ENCODE peak calls at places on chromosomes 12 and 14, in four cellular contexts. A, O, Q and V are unnamed samples.

GRCh38 chr12:71282020-71282419 is 124.2 kb upstream of the TSPAN8 start:
- DNase-seq in A (no peak), O (no peak), Q (no peak), V (no peak)

GRCh38 chr12:117120787-117121186 is 21.6 kb upstream of the TESC start:
- DNase-seq in A (no peak), O (no peak), Q (no peak), V (no peak)

GRCh38 chr12:32501835-32502333 is 102.5 kb downstream of the FGD4 start:
- DNase-seq in A (peak; percentile 82), O (no peak), Q (peak; percentile 76), V (peak; percentile 95)

GRCh38 chr12:47821346-47821706 is 1.6 kb upstream of the HDAC7 start:
- DNase-seq in A (no peak), O (no peak), Q (no peak), V (no peak)

GRCh38 chr12:124626841-124627502 is 59.6 kb upstream of the NCOR2 start:
- DNase-seq in A (no peak), O (no peak), Q (no peak), V (no peak)

GRCh38 chr14:39431416-39432178 is 636 bp downstream of the FBXO33 start:
- DNase-seq in A (peak; percentile 32), O (no peak), Q (peak; percentile 66), V (peak; percentile 51)

GRCh38 chr14:55254581-55254980 is 16.6 kb upstream of the FBXO34 start:
- DNase-seq in A (no peak), O (no peak), Q (no peak), V (no peak)

GRCh38 chr14:74510211-74510931 is 16.8 kb downstream of the ISCA2 start:
- DNase-seq in A (no peak), O (no peak), Q (no peak), V (peak; percentile 25)

GRCh38 chr12:57430117-57430930 is 519 bp downstream of the R3HDM2 start:
- DNase-seq in A (no peak), O (no peak), Q (peak; percentile 66), V (no peak)

GRCh38 chr12:11673666-11674464 is 24.4 kb downstream of the ETV6 start:
- DNase-seq in A (no peak), O (no peak), Q (no peak), V (no peak)

GRCh38 chr12:115569694-115570093 is 707.8 kb downstream of the MED13L start:
- DNase-seq in A (peak; percentile 72), O (no peak), Q (no peak), V (peak; percentile 4)

GRCh38 chr12:113136128-113136989 is 798 bp upstream of the RASAL1 start:
- DNase-seq in A (peak; percentile 50), O (no peak), Q (peak; percentile 71), V (no peak)

GRCh38 chr12:76124456-76124855 is 40.0 kb upstream of the NAP1L1 start:
- DNase-seq in A (no peak), O (no peak), Q (no peak), V (no peak)

GRCh38 chr12:76117751-76118150 is 33.3 kb upstream of the NAP1L1 start:
- DNase-seq in A (no peak), O (no peak), Q (no peak), V (no peak)

GRCh38 chr12:76117067-76117691 is 32.7 kb upstream of the NAP1L1 start:
- DNase-seq in A (no peak), O (no peak), Q (no peak), V (no peak)

GRCh38 chr12:76123301-76124212 is 39.1 kb upstream of the NAP1L1 start:
- DNase-seq in A (no peak), O (no peak), Q (no peak), V (no peak)

GRCh38 chr12:76119887-76120286 is 35.4 kb upstream of the NAP1L1 start:
- DNase-seq in A (no peak), O (no peak), Q (no peak), V (no peak)
- TF ChIP-seq TCF12 in A (no peak), O (no peak), Q (no peak), V (no peak)

DNA sequence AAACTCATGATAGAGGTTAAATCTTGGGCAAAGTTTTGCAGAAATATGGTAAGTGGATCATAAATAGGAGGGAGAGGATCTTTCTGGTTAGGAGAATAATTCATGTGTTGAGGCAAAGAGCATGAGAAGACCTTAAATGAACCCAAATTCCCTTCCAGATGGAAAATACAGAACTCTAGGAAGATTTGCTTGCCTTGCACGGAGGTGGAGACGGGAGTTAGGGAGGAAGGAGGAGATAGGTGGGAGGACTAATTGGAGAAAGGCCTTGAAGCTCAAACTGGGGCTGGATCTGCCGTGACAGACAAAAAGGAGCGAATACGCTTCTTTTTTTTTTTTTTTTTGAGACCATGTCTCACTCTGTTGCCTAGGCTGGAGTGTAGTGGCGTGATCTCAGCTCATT is 5.9 kb downstream of the GPRC5A start:
- DNase-seq in A (no peak), O (no peak), Q (no peak), V (no peak)
- TF ChIP-seq TCF12 in A (no peak), O (no peak), Q (no peak), V (no peak)

DNA sequence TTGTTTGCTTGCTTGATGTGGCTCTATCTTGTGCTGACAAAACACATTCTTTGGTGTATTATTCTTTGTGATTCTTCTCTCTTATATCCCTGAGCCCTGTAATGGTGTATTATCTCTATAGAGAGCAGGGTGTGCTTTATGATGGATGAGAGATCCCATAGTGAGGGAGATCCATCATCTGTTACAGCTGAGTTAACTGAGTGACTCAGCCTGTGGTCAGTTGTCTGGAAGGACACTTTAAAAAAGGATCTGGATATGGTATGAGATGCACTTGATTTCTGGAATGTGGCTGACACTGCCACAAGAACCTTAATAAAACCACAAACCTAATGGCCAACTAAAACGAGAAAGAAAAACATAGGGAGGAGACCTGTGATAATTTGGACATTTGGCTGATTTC is 461.4 kb upstream of the SYT1 start:
- DNase-seq in A (peak; percentile 16), O (no peak), Q (no peak), V (no peak)
- TF ChIP-seq TCF12 in A (peak; percentile 97), O (no peak), Q (no peak), V (no peak)

GRCh38 chr12:105482976-105483375 is 152.5 kb downstream of the C12orf75 start:
- DNase-seq in A (no peak), O (no peak), Q (no peak), V (no peak)

GRCh38 chr12:105481906-105482305 is 151.4 kb downstream of the C12orf75 start:
- DNase-seq in A (no peak), O (no peak), Q (no peak), V (no peak)

GRCh38 chr12:105479710-105480109 is 149.2 kb downstream of the C12orf75 start:
- DNase-seq in A (no peak), O (no peak), Q (no peak), V (no peak)

GRCh38 chr12:105477873-105478272 is 147.4 kb downstream of the C12orf75 start:
- DNase-seq in A (peak; percentile 35), O (no peak), Q (no peak), V (no peak)

DNA sequence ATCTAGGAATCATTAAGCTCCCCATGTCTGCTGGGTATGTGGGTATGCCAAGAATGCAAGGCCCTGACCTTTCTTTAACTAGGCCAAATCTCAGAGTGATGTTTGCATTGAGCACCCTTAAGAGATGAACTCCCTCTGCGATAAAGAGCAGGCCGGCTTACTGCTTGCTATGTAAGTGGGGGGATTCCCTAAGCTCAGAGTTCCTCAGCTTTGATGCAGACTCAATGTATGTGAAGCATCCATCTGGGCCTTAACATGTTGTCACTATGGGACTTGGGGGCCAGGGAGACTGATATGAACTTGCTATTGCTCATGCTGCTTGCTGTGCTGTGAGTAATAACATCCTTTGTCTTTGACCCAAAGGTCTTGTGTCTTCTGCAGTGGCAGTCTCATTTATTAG is 149.7 kb downstream of the C12orf75 start:
- DNase-seq in A (no peak), O (no peak), Q (no peak), V (no peak)
- TF ChIP-seq TCF12 in A (no peak), O (no peak), Q (no peak), V (no peak)

GRCh38 chr12:132622437-132623071 is 4.0 kb downstream of the P2RX2 start:
- DNase-seq in A (no peak), O (no peak), Q (no peak), V (no peak)
- TF ChIP-seq TCF12 in A (peak; percentile 27), O (no peak), Q (no peak), V (no peak)

GRCh38 chr12:101875112-101875961 is 2.0 kb upstream of the DRAM1 start:
- DNase-seq in A (no peak), O (no peak), Q (no peak), V (no peak)

GRCh38 chr12:101881228-101881627 is 3.8 kb downstream of the DRAM1 start:
- DNase-seq in A (no peak), O (no peak), Q (no peak), V (no peak)

GRCh38 chr12:101880769-101881168 is 3.4 kb downstream of the DRAM1 start:
- DNase-seq in A (no peak), O (no peak), Q (no peak), V (no peak)

GRCh38 chr12:101876861-101877815 is at the start of gene DRAM1:
- DNase-seq in A (peak; percentile 86), O (no peak), Q (peak; percentile 85), V (peak; percentile 79)

DNA sequence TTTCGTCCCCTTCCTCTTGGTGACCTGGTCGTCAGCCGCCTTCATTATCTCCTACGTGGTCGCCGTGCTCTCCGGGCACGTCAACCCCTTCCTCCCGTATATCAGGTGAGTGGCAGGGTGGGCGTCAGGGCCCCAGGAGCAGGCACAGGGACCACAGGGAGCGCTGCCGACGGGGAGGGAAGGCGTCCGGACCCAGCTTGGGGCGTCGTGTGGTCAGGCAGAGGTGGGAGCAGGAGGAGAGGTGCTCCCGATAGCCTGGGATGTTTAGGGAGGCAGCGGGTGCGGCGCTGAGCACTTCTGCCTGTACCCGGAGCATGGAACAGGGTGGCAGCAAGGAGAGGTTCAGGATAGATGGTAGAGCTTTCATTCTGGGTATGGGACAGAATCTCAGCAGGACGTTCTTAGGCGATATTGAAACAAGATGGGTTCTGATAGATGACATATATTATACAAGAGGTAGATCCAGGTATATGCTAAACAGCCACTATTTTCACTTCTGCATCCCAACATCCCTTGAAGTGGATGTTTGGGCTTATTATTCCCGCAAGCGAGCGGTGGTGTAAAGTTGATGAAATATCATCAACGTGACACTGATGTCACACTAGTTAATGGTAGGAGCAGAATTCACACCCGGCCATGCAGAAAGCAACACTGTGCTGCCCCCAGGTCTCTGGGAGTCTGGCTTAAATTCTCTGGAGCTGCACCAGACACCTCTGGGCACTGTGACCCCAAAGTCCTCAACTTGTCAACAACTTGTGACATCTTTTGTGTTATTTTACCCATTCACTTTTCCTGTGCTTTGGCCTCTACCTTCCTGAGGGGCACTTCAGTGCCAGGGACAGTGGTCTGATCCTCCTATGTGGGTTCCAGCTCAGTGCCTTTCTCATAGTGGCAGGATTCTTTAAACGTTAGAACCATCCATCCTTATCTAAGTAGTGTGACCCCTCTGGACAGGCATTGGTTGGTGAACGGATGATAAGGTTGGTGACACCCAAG is 734 bp downstream of the DRAM1 start:
- DNase-seq in A (peak; percentile 18), O (no peak), Q (no peak), V (peak; percentile 7)
- TF ChIP-seq TCF12 in A (no peak), O (no peak), Q (no peak), V (no peak)

GRCh38 chr14:106843376-106843775 is 1317.0 kb downstream of the TMEM121 start:
- DNase-seq in A (no peak), O (no peak), Q (no peak), V (no peak)
- TF ChIP-seq TCF12 in A (no peak), O (no peak), Q (no peak), V (no peak)